ENCODE peak calls at places on chromosomes 1 and 21, in five cellular contexts. T is H7, G is kidney tubule cell, P is HS-5, I is lung. L is an unnamed sample.

GRCh38 chr1:29520571-29521437 is 284.5 kb downstream of the PTPRU start:
- DNase-seq in T (no peak), P (no peak), G (no peak), I (no peak), L (no peak)

GRCh38 chr1:29960156-29960755 is 723.9 kb downstream of the PTPRU start:
- DNase-seq in T (no peak), I (no peak), G (no peak), P (no peak), L (no peak)

GRCh38 chr21:37762606-37763005 is 153.7 kb downstream of the KCNJ6 start:
- DNase-seq in G (no peak), P (no peak), I (no peak), T (no peak), L (no peak)

GRCh38 chr1:1308756-1309524 is 543 bp downstream of the PUSL1 start:
- DNase-seq in I (peak; percentile 42), P (no peak), T (peak; percentile 84), G (peak; percentile 54), L (no peak)

GRCh38 chr1:19858894-19859293 is 23.3 kb upstream of the OTUD3 start:
- DNase-seq in P (no peak), I (no peak), T (no peak), G (no peak), L (no peak)

GRCh38 chr1:1069061-1069710 is 4.9 kb downstream of the RNF223 start:
- DNase-seq in T (peak; percentile 100), I (peak; percentile 81), P (no peak), G (peak; percentile 90), L (no peak)

GRCh38 chr1:49106438-49106837 is 329.7 kb upstream of the BEND5 start:
- DNase-seq in G (peak; percentile 87), P (no peak), T (no peak), I (no peak), L (no peak)

GRCh38 chr1:119351997-119352396 is 16.6 kb upstream of the HAO2 start:
- DNase-seq in G (no peak), I (no peak), P (no peak), T (no peak), L (no peak)

GRCh38 chr1:24535021-24535424 is 20.9 kb upstream of the NCMAP start:
- DNase-seq in P (no peak), I (no peak), T (peak; percentile 59), G (no peak), L (no peak)